ENCODE peak calls at places on chromosomes 3 and 15, in six cellular contexts. L is B cell; M is fibroblast of lung; B is stimulated activated CD4-positive, alpha-beta T cell treated with anti-CD3 and anti-CD28 coated beads, Interleukin-15, amount 100 ng/mL, for 24 hours; H is endothelial cell; I is posterior vena cava. P is an unnamed sample.

GRCh38 chr3:148950806-148951205 is 40.5 kb upstream of the GYG1 start:
- DNase-seq in M (peak), I (no peak), H (no peak), B (no peak), L (no peak), P (no peak)

GRCh38 chr15:38066612-38067011 is 132.2 kb downstream of the TMCO5A start:
- DNase-seq in H (no peak), I (no peak), B (no peak), L (no peak), M (no peak), P (no peak)

GRCh38 chr15:61169904-61170695 is 59.0 kb downstream of the RORA start:
- DNase-seq in H (no peak), B (peak), M (no peak), L (no peak), I (no peak), P (no peak)

GRCh38 chr3:35659808-35660207 is 20.5 kb downstream of the ARPP21 start:
- DNase-seq in H (no peak), B (no peak), L (no peak), I (no peak), M (no peak), P (no peak)

GRCh38 chr3:72997421-72997961 is 880 bp downstream of the PPP4R2 start:
- DNase-seq in B (peak), L (no peak), I (no peak), M (peak), H (peak), P (peak)

GRCh38 chr15:43792761-43793493 is 807 bp downstream of the SERF2 start:
- DNase-seq in H (peak), I (peak), L (no peak), M (no peak), B (peak), P (peak)

GRCh38 chr3:70006089-70006488 is 6.6 kb downstream of the SAMMSON start:
- DNase-seq in H (no peak), L (no peak), M (peak), I (no peak), B (no peak), P (no peak)

GRCh38 chr15:74289671-74290070 is 53.5 kb downstream of the CCDC33 start:
- DNase-seq in B (no peak), L (no peak), I (no peak), M (no peak), H (no peak), P (no peak)